ENCODE peak calls at places on chromosomes 5 and 9, in four cellular contexts. R, X, P and S are unnamed samples.

GRCh38 chr5:6792911-6793451 is 79.7 kb downstream of the TENT4A start:
- DNase-seq in R (no peak), X (no peak), P (no peak), S (no peak)

GRCh38 chr5:54753034-54753433 is 232.4 kb downstream of the ESM1 start:
- DNase-seq in R (no peak), X (peak; percentile 91), P (peak; percentile 51), S (no peak)

GRCh38 chr5:134003957-134004625 is 684 bp downstream of the VDAC1 start:
- DNase-seq in R (peak; percentile 14), X (peak; percentile 56), P (no peak), S (no peak)

GRCh38 chr5:123813937-123814624 is 302.1 kb downstream of the CSNK1G3 start:
- DNase-seq in R (no peak), X (peak; percentile 54), P (peak; percentile 43), S (no peak)

GRCh38 chr9:65426231-65426630 is 141.2 kb upstream of the FOXD4L5 start:
- DNase-seq in R (no peak), X (no peak), P (no peak), S (no peak)

GRCh38 chr9:107214381-107214780 is 68.7 kb upstream of the RAD23B start:
- DNase-seq in R (no peak), X (no peak), P (no peak), S (no peak)

GRCh38 chr9:6646028-6646636 is 603 bp upstream of the GLDC start:
- DNase-seq in R (no peak), X (no peak), P (no peak), S (no peak)

GRCh38 chr5:54135042-54135441 is 175.3 kb downstream of the ARL15 start:
- DNase-seq in R (no peak), X (peak; percentile 46), P (no peak), S (no peak)

GRCh38 chr9:136339173-136339957 is 12.0 kb downstream of the GPSM1 start:
- DNase-seq in R (no peak), X (peak; percentile 74), P (no peak), S (no peak)

GRCh38 chr9:14616188-14616982 is 76.8 kb downstream of the ZDHHC21 start:
- DNase-seq in R (no peak), X (peak; percentile 88), P (no peak), S (no peak)

GRCh38 chr9:21795483-21795882 is 7.0 kb upstream of the MTAP start:
- DNase-seq in R (no peak), X (no peak), P (no peak), S (no peak)

DNA sequence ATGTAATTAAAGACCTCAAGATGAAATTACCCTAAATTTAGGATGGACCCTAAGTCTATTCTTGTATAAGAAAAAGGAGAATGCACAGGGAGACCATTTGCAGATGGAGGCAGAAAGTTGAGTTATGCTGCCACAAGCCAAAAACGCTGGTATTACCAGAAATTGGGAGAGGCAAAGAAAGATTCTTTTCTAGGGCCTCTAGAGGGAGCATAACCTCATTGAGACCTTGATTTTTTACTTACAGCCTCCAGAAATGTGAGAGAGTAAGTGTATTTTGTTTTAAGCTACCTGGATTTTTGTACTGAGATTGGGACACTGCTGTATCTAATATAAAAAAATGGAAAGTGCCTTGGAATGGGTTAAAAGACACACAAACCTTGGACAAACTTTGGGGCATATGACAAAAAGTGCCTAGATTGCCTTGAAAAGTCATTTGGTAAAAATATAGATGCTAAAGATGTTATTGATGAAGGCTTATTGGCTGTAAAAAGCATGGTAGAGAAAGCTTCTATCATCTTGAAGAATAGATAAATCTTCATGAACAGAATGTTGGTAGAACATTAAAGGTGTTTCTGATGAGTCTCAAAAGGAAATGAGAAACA is 174.7 kb upstream of the PRDM9 start:
- DNase-seq in R (no peak), X (peak; percentile 27), P (no peak), S (no peak)
- TF ChIP-seq CTCF in R (no peak), X (peak; percentile 46), P (peak; percentile 29), S (no peak)

DNA sequence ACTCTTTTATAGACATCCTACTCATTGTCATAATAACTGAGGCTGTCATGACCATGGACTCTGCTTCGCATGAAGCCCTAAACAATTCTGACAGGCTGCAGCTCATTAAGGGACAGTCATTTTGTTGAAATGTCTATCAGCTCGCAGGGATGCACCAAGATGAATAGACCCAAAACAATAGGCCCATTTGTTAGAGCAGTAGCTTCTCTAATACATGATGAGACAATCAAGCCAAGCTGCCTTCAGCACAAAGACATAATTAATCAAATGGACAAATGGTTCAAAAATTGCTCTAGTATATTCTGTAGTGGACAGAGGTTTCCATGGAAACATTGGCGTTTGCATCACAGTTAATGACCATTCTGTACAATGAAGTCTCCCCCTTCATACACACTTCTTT is 274.6 kb downstream of the ANXA1 start:
- DNase-seq in R (no peak), X (no peak), P (no peak), S (no peak)
- TF ChIP-seq CTCF in R (no peak), X (no peak), P (no peak), S (no peak)

GRCh38 chr5:175700991-175701390 is 43.1 kb downstream of the HRH2 start:
- DNase-seq in R (no peak), X (no peak), P (no peak), S (no peak)
- TF ChIP-seq CTCF in R (peak; percentile 39), X (peak; percentile 22), P (peak; percentile 50), S (no peak)

DNA sequence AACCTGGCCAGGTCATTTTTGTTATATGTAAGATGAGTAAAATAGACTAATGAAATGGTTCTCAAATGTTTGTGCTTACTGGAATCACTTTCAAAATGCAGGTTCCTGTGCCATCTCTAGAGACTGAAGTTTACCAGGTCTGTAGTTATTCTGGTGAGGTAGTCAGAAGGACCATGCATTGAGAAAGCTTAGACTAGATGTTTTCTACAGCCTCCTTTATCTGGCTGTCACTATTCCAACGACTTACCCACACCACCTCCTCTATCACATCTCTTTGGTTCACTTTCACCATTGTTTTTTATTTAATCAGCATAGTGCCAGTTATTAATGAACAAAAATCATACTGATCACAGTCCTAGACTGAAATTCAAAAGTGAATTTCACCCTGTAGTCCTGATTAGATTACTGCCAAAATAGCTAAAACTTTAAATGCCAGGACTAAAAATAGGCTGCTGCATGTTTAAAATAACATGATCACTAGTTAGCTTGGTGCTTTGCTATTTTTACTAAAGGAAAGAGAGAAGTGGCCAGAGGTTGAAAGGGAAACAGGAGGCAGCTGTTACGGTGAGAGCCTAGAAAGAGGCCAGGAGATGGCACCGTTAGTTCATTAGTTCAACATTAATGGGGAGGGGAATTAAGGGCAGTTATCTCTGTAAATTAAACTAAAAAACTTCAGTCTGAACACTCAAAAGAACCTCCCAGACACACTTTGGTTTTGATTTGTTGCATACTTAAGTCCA is 13.9 kb upstream of the FNIP1 start:
- DNase-seq in R (no peak), X (peak; percentile 55), P (no peak), S (no peak)
- TF ChIP-seq CTCF in R (no peak), X (peak; percentile 52), P (peak; percentile 18), S (no peak)